ENCODE peak calls at places on chromosomes 3 and 15, in five cellular contexts. H is stomach, L is HepG2, C is ovary, G is sigmoid colon. S is an unnamed sample.

GRCh38 chr3:197216914-197217313 is 81.5 kb downstream of the DLG1 start:
- DNase-seq in C (no peak), H (no peak), L (no peak), G (no peak), S (no peak)

GRCh38 chr15:96334017-96334704 is 3.7 kb downstream of the NR2F2 start:
- DNase-seq in L (no peak), C (no peak), G (no peak), H (no peak), S (peak)

GRCh38 chr3:176274161-176274560 is 923.1 kb downstream of the TBL1XR1 start:
- DNase-seq in C (no peak), G (no peak), L (no peak), H (no peak), S (no peak)

GRCh38 chr3:81910244-81910852 is 148.9 kb upstream of the GBE1 start:
- DNase-seq in G (no peak), H (no peak), C (no peak), L (peak), S (no peak)

GRCh38 chr3:174863488-174863887 is 4.4 kb downstream of the NAALADL2 start:
- DNase-seq in H (no peak), L (no peak), G (no peak), C (no peak), S (no peak)

GRCh38 chr3:157669403-157669802 is 166.2 kb upstream of the VEPH1 start:
- DNase-seq in G (no peak), L (no peak), C (no peak), H (no peak), S (no peak)

GRCh38 chr3:186757686-186758220 is 25.6 kb upstream of the EIF4A2 start:
- DNase-seq in G (no peak), H (no peak), L (no peak), C (no peak), S (no peak)

GRCh38 chr15:79957741-79958140 is 13.3 kb downstream of the BCL2A1 start:
- DNase-seq in C (no peak), L (no peak), G (no peak), H (no peak), S (no peak)

GRCh38 chr3:172152869-172153268 is 113.5 kb downstream of the FNDC3B start:
- DNase-seq in L (no peak), H (no peak), G (no peak), C (no peak), S (no peak)

GRCh38 chr15:31292391-31293020 is 34.1 kb upstream of the KLF13 start:
- DNase-seq in G (no peak), C (no peak), H (peak), L (peak), S (peak)

GRCh38 chr3:133124511-133124910 is 86.3 kb downstream of the TMEM108 start:
- DNase-seq in L (no peak), H (peak), C (no peak), G (no peak), S (no peak)

GRCh38 chr15:35484231-35484945 is 61.6 kb downstream of the DPH6 start:
- DNase-seq in C (no peak), H (no peak), L (no peak), G (no peak), S (no peak)

GRCh38 chr15:92818658-92819311 is 81.3 kb upstream of the CHD2 start:
- DNase-seq in G (no peak), C (no peak), L (no peak), H (no peak), S (no peak)

GRCh38 chr15:38069506-38069905 is 135.1 kb downstream of the TMCO5A start:
- DNase-seq in G (peak), L (no peak), C (peak), H (peak), S (no peak)

GRCh38 chr3:150038830-150039229 is 68.1 kb upstream of the PFN2 start:
- DNase-seq in G (no peak), L (peak), H (no peak), C (peak), S (no peak)

GRCh38 chr3:34174740-34175139 is 376.3 kb downstream of the PDCD6IP start:
- DNase-seq in L (no peak), C (no peak), G (no peak), H (no peak), S (no peak)

GRCh38 chr3:128808672-128809071 is 70.7 kb upstream of the ACAD9 start:
- DNase-seq in C (no peak), L (no peak), G (no peak), H (no peak), S (no peak)

GRCh38 chr3:12782172-12782815 is 14.2 kb upstream of the CAND2 start:
- DNase-seq in H (peak), L (no peak), C (no peak), G (no peak), S (no peak)

GRCh38 chr15:54388746-54389145 is 410.5 kb downstream of the UNC13C start:
- DNase-seq in H (no peak), C (no peak), G (no peak), L (no peak), S (no peak)

GRCh38 chr15:41971089-41971892 is 1.1 kb downstream of the EHD4 start:
- DNase-seq in H (peak), G (peak), C (peak), L (peak), S (peak)

GRCh38 chr3:168820748-168821445 is 725.2 kb upstream of the GOLIM4 start:
- DNase-seq in H (no peak), C (no peak), G (no peak), L (no peak), S (no peak)
- TF ChIP-seq POLR2A in H (no peak), C (no peak), G (no peak), L (no peak), S (no peak)

GRCh38 chr3:111577798-111578685 is 17.1 kb downstream of the ZBED2 start:
- DNase-seq in H (no peak), G (no peak), L (peak), C (no peak), S (no peak)
- TF ChIP-seq CTCF in H (no peak), G (no peak), L (peak), C (no peak), S (peak)

GRCh38 chr3:155026999-155027591 is 53.0 kb upstream of the MME start:
- DNase-seq in L (no peak), H (no peak), C (no peak), G (no peak), S (no peak)
- TF ChIP-seq EP300 in L (no peak), H (no peak), C (no peak), G (no peak), S (no peak)

GRCh38 chr15:84982301-84982920 is 755 bp downstream of the PDE8A start:
- DNase-seq in C (peak), G (peak), L (peak), H (peak), S (peak)
- TF ChIP-seq POLR2A in C (no peak), G (peak), L (no peak), H (no peak), S (no peak)

GRCh38 chr3:64575211-64575844 is 112.5 kb downstream of the ADAMTS9 start:
- DNase-seq in G (no peak), L (peak), C (no peak), H (no peak), S (no peak)
- TF ChIP-seq CTCF in G (no peak), L (peak), C (no peak), H (peak), S (peak)